ENCODE peak calls at places on chromosomes 6 and 20, in five cellular contexts. T is kidney, J is ELF-1, X is RCC 7860, N is bronchial epithelial cell. L is an unnamed sample.

GRCh38 chr6:69775450-69775849 is 21.4 kb downstream of the LMBRD1 start:
- DNase-seq in T (no peak), X (no peak), N (no peak), J (no peak), L (no peak)

GRCh38 chr6:41940759-41941279 is 789 bp downstream of the CCND3 start:
- DNase-seq in T (peak), N (no peak), X (no peak), J (peak), L (peak)

GRCh38 chr20:12287575-12287974 is 369.9 kb downstream of the BTBD3 start:
- DNase-seq in N (peak), X (no peak), J (peak), T (no peak), L (peak)

GRCh38 chr6:27255866-27256265 is 8.4 kb downstream of the PRSS16 start:
- DNase-seq in X (no peak), T (no peak), J (no peak), N (no peak), L (no peak)

GRCh38 chr20:40966516-40967185 is 62.0 kb upstream of the TOP1 start:
- DNase-seq in J (no peak), N (no peak), X (no peak), T (no peak), L (no peak)

GRCh38 chr20:6884114-6884513 is 116.6 kb downstream of the BMP2 start:
- DNase-seq in X (no peak), J (no peak), N (no peak), T (no peak), L (no peak)

GRCh38 chr6:37306624-37307222 is 47.1 kb upstream of the RNF8 start:
- DNase-seq in T (no peak), N (no peak), J (no peak), X (no peak), L (no peak)

GRCh38 chr6:136728976-136729515 is 63.2 kb downstream of the MAP3K5 start:
- DNase-seq in J (no peak), N (no peak), X (no peak), T (no peak), L (no peak)

GRCh38 chr6:127100510-127101140 is 17.8 kb upstream of the RSPO3 start:
- DNase-seq in J (no peak), X (no peak), T (no peak), N (peak), L (no peak)

GRCh38 chr6:46882622-46883021 is 39.1 kb downstream of the ADGRF5 start:
- DNase-seq in X (no peak), T (no peak), J (no peak), N (no peak), L (no peak)

GRCh38 chr20:62387219-62387913 is 463 bp downstream of the RPS21 start:
- DNase-seq in N (no peak), X (no peak), J (no peak), T (no peak), L (no peak)

GRCh38 chr6:25670208-25670607 is 18.2 kb downstream of the SCGN start:
- DNase-seq in X (no peak), N (no peak), J (no peak), T (no peak), L (no peak)